ENCODE peak calls at places on chromosomes 6 and 20, in five cellular contexts. P is stimulated activated CD4-positive, alpha-beta T cell treated with anti-CD3 and anti-CD28 coated beads, TNF-alpha, amount 100 ng/mL, for 1 hour; Y is DMS 273 treated with DMSO at 0.1 percent for 48 hours; S is NCI-H2171; H is stimulated activated CD8-positive, alpha-beta memory T cell treated with anti-CD3 and anti-CD28 coated beads, Interleukin-12 subunit alpha, Interleukin-12 subunit beta, amount 100 ng/mL, for 4 hours. U is an unnamed sample.

GRCh38 chr6:4124361-4124760 is 11.0 kb downstream of the ECI2 start:
- DNase-seq in H (no peak), Y (no peak), P (no peak), S (no peak), U (no peak)

GRCh38 chr20:61699184-61700066 is 366.3 kb downstream of the TAF4 start:
- DNase-seq in H (no peak), Y (no peak), S (no peak), P (no peak), U (no peak)

GRCh38 chr6:35922139-35922554 is 1.2 kb upstream of the SRPK1 start:
- DNase-seq in P (no peak), Y (no peak), S (no peak), H (no peak), U (no peak)

GRCh38 chr6:14792118-14792955 is 453.5 kb upstream of the JARID2 start:
- DNase-seq in H (no peak), Y (no peak), P (no peak), S (peak; percentile 53), U (no peak)

GRCh38 chr6:38417521-38417920 is 222.2 kb downstream of the BTBD9 start:
- DNase-seq in P (no peak), H (no peak), S (no peak), Y (no peak), U (no peak)

GRCh38 chr6:31620586-31621319 is at the start of gene PRRC2A:
- DNase-seq in H (no peak), S (peak; percentile 81), P (peak; percentile 93), Y (peak; percentile 55), U (peak; percentile 81)

GRCh38 chr20:60050193-60050960 is 92.2 kb downstream of the CDH26 start:
- DNase-seq in H (no peak), Y (no peak), P (no peak), S (no peak), U (no peak)

GRCh38 chr6:100574836-100575235 is 110.1 kb upstream of the SIM1 start:
- DNase-seq in Y (no peak), S (peak; percentile 32), H (no peak), P (no peak), U (no peak)

GRCh38 chr6:4608361-4609115 is 167.7 kb upstream of the CDYL start:
- DNase-seq in P (no peak), S (no peak), H (no peak), Y (peak; percentile 42), U (no peak)

GRCh38 chr6:52603000-52603795 is 26.3 kb upstream of the TRAM2 start:
- DNase-seq in H (no peak), P (no peak), Y (no peak), S (no peak), U (no peak)

GRCh38 chr20:36852187-36852586 is 23.8 kb upstream of the TLDC2 start:
- DNase-seq in H (no peak), S (no peak), P (no peak), Y (peak; percentile 74), U (no peak)

GRCh38 chr6:27592107-27592480 is 119.2 kb upstream of the ZNF184 start:
- DNase-seq in S (no peak), Y (peak; percentile 65), P (no peak), H (no peak), U (no peak)

GRCh38 chr6:125363010-125363359 is 61.2 kb upstream of the HDDC2 start:
- DNase-seq in H (no peak), P (no peak), Y (no peak), S (no peak), U (no peak)

GRCh38 chr6:31086788-31087440 is 25.5 kb downstream of the C6orf15 start:
- DNase-seq in H (no peak), P (no peak), Y (no peak), S (no peak), U (no peak)

GRCh38 chr6:25971187-25971811 is 8.7 kb downstream of the TRIM38 start:
- DNase-seq in H (no peak), S (no peak), Y (no peak), P (no peak), U (peak; percentile 77)

GRCh38 chr20:34088871-34089479 is 23.1 kb downstream of the EIF2S2 start:
- DNase-seq in H (no peak), S (no peak), P (no peak), Y (no peak), U (no peak)

GRCh38 chr20:63620991-63621390 is 5.9 kb downstream of the GMEB2 start:
- DNase-seq in S (no peak), Y (no peak), H (no peak), P (no peak), U (no peak)

GRCh38 chr6:18835976-18836375 is 448.8 kb downstream of the RNF144B start:
- DNase-seq in H (no peak), P (no peak), Y (no peak), S (no peak), U (no peak)

GRCh38 chr6:86715676-86716075 is 221.7 kb upstream of the HTR1E start:
- DNase-seq in Y (no peak), S (no peak), H (no peak), P (no peak), U (no peak)

GRCh38 chr6:47308674-47309325 is 905 bp downstream of the TNFRSF21 start:
- DNase-seq in P (no peak), H (no peak), Y (no peak), S (peak; percentile 14), U (peak; percentile 10)

GRCh38 chr6:27209659-27210269 is 37.7 kb upstream of the PRSS16 start:
- DNase-seq in H (no peak), P (no peak), S (no peak), Y (no peak), U (no peak)

GRCh38 chr6:11393713-11394627 is 143.6 kb upstream of the TMEM170B start:
- DNase-seq in Y (no peak), H (no peak), S (no peak), P (no peak), U (no peak)

GRCh38 chr20:19275630-19276071 is 63.2 kb downstream of the SLC24A3 start:
- DNase-seq in H (no peak), S (no peak), Y (no peak), P (no peak), U (peak; percentile 95)

GRCh38 chr20:56595746-56596478 is 33.2 kb upstream of the TFAP2C start:
- DNase-seq in Y (no peak), P (no peak), H (no peak), S (no peak), U (no peak)

GRCh38 chr6:93779086-93779858 is 359.9 kb upstream of the EPHA7 start:
- DNase-seq in H (no peak), S (no peak), P (no peak), Y (no peak), U (no peak)

GRCh38 chr20:40938020-40938419 is 90.6 kb upstream of the TOP1 start:
- DNase-seq in H (no peak), P (no peak), S (no peak), Y (no peak), U (no peak)

GRCh38 chr6:150324044-150324443 is 44.8 kb upstream of the IYD start:
- DNase-seq in P (no peak), S (no peak), H (no peak), Y (no peak), U (no peak)

GRCh38 chr6:33827546-33828451 is 24.0 kb upstream of the MLN start:
- DNase-seq in Y (no peak), P (no peak), H (no peak), S (no peak), U (no peak)

GRCh38 chr20:18272451-18272850 is 15.9 kb upstream of the ZNF133 start:
- DNase-seq in Y (no peak), S (no peak), P (no peak), H (no peak), U (peak; percentile 80)

GRCh38 chr6:10511477-10511876 is 9.7 kb upstream of the GCNT2 start:
- DNase-seq in H (no peak), P (no peak), Y (no peak), S (no peak), U (no peak)

GRCh38 chr6:105993769-105994521 is 92.2 kb upstream of the PRDM1 start:
- DNase-seq in H (no peak), Y (no peak), P (no peak), S (no peak), U (peak; percentile 17)

GRCh38 chr6:128316258-128316952 is 204.0 kb downstream of the PTPRK start:
- DNase-seq in Y (no peak), P (no peak), S (no peak), H (no peak), U (no peak)

GRCh38 chr6:127606131-127606562 is 29.2 kb downstream of the C6orf58 start:
- DNase-seq in P (no peak), S (peak; percentile 55), H (no peak), Y (peak; percentile 13), U (no peak)

GRCh38 chr20:47660983-47661711 is 124.1 kb downstream of the SULF2 start:
- DNase-seq in Y (no peak), H (no peak), S (no peak), P (no peak), U (no peak)

GRCh38 chr6:19988555-19988954 is 151.4 kb downstream of the ID4 start:
- DNase-seq in P (no peak), Y (no peak), S (no peak), H (no peak), U (no peak)

GRCh38 chr6:74222768-74223321 is 526.8 kb downstream of the CD109 start:
- DNase-seq in S (no peak), H (no peak), P (no peak), Y (no peak), U (no peak)